ENCODE peak calls at places on chromosome 22, in four cellular contexts. R is cardiac fibroblast; Q is fibroblast of pulmonary artery; L is CD4-positive, alpha-beta T cell. P is an unnamed sample.
A peak's percentile ranks its signal among the peaks of the same experiment; 100 is the strongest.

GRCh38 chr22:19748991-19749665 is 11.4 kb upstream of the TBX1 start:
- DNase-seq in Q (no peak), L (no peak), R (no peak), P (no peak)

GRCh38 chr22:44272330-44272729 is 40.4 kb downstream of the SHISAL1 start:
- DNase-seq in Q (no peak), L (no peak), R (no peak), P (no peak)

GRCh38 chr22:26485013-26485412 is 1.3 kb downstream of the SRRD start:
- DNase-seq in R (no peak), Q (no peak), L (no peak), P (no peak)

GRCh38 chr22:42978453-42979103 is 36.4 kb downstream of the PACSIN2 start:
- DNase-seq in R (peak; percentile 85), Q (peak; percentile 92), L (no peak), P (peak; percentile 33)

GRCh38 chr22:27128461-27129080 is 471.2 kb downstream of the MIAT start:
- DNase-seq in R (no peak), Q (no peak), L (no peak), P (no peak)

GRCh38 chr22:47090591-47091240 is 328.3 kb downstream of the TBC1D22A start:
- DNase-seq in L (no peak), Q (peak; percentile 48), R (peak; percentile 28), P (peak; percentile 58)

GRCh38 chr22:25827415-25827814 is 85.4 kb downstream of the MYO18B start:
- DNase-seq in L (no peak), R (no peak), Q (no peak), P (no peak)

GRCh38 chr22:47928626-47929025 is 1166.2 kb downstream of the TBC1D22A start:
- DNase-seq in R (no peak), Q (no peak), L (no peak), P (no peak)

GRCh38 chr22:28992565-28993326 is 68.9 kb downstream of the C22orf31 start:
- DNase-seq in R (no peak), Q (no peak), L (no peak), P (no peak)

GRCh38 chr22:44204937-44205712 is 24.4 kb downstream of the PARVG start:
- DNase-seq in L (no peak), R (no peak), Q (no peak), P (no peak)

GRCh38 chr22:31240011-31240410 is 27.9 kb downstream of the LIMK2 start:
- DNase-seq in L (no peak), R (peak; percentile 54), Q (peak; percentile 48), P (no peak)

GRCh38 chr22:31241200-31241599 is 29.1 kb downstream of the LIMK2 start:
- DNase-seq in L (no peak), Q (peak; percentile 16), R (peak; percentile 49), P (peak; percentile 4)

GRCh38 chr22:31244044-31244942 is 32.2 kb downstream of the LIMK2 start:
- DNase-seq in L (no peak), Q (peak; percentile 81), R (peak; percentile 90), P (peak; percentile 63)

GRCh38 chr22:31243339-31244043 is 31.4 kb downstream of the LIMK2 start:
- DNase-seq in R (peak; percentile 86), Q (peak; percentile 50), L (no peak), P (peak; percentile 24)

DNA sequence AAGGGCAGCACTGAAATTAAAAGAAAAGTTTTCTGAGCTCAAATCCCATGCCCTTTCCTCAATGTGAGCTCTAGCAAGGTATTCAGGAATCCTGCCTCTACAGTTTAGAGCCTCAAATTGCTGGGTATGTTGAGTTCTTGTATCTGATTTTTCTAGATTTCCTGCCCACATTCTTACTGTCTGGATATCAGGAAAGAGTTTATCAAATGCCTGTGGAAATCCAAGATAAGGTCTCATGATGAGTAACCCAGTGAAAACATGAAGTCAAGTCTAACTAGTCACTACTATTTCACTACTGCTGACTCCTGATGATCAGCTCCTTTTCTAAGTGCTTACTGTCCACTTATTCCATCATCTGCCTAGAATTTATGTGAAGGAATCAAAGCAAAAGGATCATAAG is 29.8 kb downstream of the LIMK2 start:
- DNase-seq in L (no peak), R (peak; percentile 54), Q (peak; percentile 62), P (peak; percentile 76)
- TF ChIP-seq CTCF in L (no peak), R (peak; percentile 9), Q (peak; percentile 47), P (peak; percentile 51)

GRCh38 chr22:35446365-35446764 is 46.4 kb downstream of the MCM5 start:
- DNase-seq in Q (peak; percentile 79), R (peak; percentile 88), L (no peak), P (peak; percentile 86)
- TF ChIP-seq CTCF in Q (no peak), R (no peak), L (no peak), P (no peak)

GRCh38 chr22:16844529-16844928 is 19.3 kb upstream of the XKR3 start:
- DNase-seq in L (no peak), R (no peak), Q (no peak), P (no peak)
- TF ChIP-seq CTCF in L (no peak), R (no peak), Q (no peak), P (no peak)

DNA sequence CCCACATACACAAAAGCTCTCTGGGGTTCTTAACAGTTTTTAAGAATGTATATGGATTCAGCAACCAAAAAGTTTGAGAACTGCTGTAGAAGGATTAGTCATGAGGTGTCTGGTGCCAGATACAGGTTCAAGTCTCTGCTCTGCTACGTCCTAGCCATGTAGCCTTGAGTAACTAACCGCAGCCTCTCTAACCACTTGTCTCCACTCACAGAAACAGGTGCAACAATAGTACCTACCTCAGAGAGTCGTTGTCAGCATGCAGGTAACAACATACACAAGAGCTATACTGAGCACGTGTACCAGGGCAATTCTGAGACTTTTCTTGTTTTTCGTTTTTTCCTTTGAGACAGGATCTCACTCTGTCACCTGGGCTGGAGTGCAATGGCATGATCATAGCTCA is 26.9 kb downstream of the CBX7 start:
- DNase-seq in L (no peak), Q (no peak), R (no peak), P (no peak)
- TF ChIP-seq CTCF in L (no peak), Q (no peak), R (no peak), P (no peak)

DNA sequence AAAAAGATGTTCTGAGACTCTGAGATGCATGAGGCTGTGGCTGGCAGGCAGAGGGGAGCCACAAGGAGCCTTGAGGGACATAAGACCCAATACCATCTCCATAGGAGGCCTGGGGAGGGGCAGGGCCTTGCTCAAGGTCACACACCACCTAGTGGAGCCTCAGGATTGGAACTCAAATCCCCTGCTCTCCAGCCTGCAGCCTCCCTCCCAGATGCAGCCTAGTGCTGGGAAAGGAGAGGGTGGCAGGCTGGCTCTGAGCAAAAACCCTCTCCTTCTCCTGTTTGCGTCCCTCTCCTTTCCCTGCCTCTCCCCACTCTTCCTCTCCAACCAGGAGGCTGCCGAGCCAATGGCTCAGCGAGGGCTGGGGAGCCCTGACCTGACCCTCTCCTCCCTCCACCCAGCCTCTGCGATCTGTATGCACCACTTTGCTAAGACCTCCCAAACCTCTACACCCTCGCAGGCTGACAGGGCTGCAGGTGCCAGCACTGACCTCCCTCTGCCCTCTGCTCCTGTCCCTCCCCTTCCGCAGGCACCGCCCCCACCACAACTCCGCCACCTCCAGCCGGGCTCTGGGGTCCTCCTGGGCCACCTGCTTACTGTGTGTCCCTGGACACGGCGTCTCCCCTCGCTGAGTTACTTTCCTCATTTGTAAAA is 14.7 kb downstream of the IGLL1 start:
- DNase-seq in L (peak; percentile 32), Q (peak; percentile 3), R (peak; percentile 8), P (no peak)
- TF ChIP-seq CTCF in L (no peak), Q (peak; percentile 13), R (peak; percentile 13), P (no peak)

GRCh38 chr22:38260760-38261477 is 11.9 kb downstream of the TMEM184B start:
- DNase-seq in L (no peak), R (no peak), Q (no peak), P (no peak)
- TF ChIP-seq CTCF in L (no peak), R (no peak), Q (peak; percentile 20), P (peak; percentile 17)

DNA sequence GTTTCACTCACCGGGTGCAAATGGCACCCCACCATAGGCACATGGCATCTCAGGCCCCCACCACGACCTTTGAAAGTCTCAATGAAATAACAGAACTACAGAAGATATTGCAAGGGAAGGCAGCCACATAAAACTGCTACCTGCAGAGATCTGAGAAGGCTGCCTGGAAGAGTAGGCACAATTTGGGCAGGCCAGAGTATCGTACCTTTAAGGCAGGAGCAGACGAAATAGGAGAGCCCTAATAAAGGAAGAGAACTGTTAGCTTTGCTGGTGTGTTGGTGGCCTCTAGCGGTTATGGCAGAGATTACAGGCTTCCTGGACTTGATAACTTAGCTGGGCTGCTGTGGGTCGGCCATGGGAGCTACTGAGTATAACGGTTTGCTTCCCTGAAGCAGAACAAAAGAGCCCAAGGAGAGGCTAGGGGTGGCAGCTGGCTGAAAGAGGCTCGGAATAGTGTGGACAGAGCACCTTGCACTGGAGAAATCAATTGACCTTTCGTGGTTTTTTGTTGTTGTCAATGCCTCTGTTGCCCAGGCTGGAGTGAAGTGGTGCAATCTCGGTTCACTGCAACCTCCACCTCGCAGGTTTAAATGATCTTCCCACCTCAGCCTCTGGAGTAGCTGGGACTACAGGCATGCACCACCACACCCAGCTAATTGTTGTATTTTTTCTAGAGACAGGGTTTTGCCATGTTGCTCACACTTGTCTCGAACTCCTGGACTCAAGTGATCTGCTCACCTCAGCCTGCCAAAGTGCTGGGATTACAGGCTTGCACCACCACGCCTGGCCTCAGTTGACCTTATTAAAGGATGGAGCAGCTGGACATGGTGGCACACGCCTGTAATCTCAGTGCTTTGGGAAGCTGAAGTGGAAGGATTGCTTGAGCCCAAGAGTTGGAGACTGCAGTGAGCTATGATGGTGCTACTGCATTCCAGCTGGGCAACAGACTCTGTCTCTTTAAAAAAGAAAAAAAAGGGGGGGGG is 4.8 kb downstream of the SDF2L1 start:
- DNase-seq in R (peak; percentile 87), Q (peak; percentile 88), L (peak; percentile 75), P (peak; percentile 73)
- TF ChIP-seq CTCF in R (peak; percentile 87), Q (peak; percentile 93), L (peak; percentile 90), P (peak; percentile 89)

DNA sequence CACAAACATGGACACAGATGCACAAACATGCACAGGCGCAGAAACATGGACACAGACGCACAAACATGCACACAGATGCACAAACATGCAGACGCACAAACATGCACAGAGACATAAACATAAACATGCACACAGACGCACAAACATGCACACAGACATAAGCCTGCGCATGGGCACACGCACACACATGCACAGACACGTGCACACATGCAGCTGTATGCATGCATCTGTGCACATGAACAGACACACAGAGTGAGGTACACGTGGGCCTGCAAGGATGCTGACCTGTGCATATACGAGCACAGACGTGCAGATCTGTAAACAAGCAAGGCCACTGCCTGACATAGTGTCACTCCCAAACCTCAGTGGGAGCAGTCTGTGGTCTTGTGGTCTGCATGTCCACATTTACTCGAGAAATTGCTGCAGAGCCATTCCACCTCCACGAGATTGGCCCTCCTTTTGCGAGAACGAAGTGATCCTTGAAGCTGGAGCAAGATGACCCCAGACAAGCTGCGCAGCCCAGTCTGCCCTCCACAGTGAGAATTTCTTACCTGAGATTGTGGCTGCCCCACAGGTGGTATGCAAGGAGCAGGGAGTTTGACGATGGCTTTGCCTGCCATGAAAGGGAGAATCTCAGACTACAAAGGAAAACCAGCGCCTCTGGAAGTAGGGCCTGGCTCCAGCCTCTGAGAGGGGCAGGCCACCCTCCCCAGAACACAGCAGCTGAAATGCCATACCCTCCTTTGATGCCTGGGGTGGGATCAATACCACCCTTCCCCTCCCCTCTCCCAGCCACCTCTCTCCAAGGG is 299.9 kb downstream of the BRD1 start:
- DNase-seq in Q (no peak), R (no peak), L (no peak), P (no peak)
- TF ChIP-seq CTCF in Q (no peak), R (no peak), L (no peak), P (no peak)

P was measured in HFFc6.